ENCODE peak calls at places on chromosomes 2 and 18, in nine cellular contexts. A is right cardiac atrium; J is amniotic stem cell; L is Jurkat, Clone E6-1; Z is activated CD4-positive, alpha-beta T cell treated with anti-CD3 and anti-CD28 coated beads, Interleukin-2, amount 50 U/mL, for 24 hours; W is WERI-Rb-1; T is retina; S is HFFc6; U is Daoy. R is an unnamed sample.

GRCh38 chr18:46243673-46244072 is 139.5 kb downstream of the HAUS1 start:
- DNase-seq in A (no peak), J (no peak), L (no peak), Z (no peak), W (no peak), T (no peak), S (no peak), U (no peak), R (no peak)

GRCh38 chr2:12607971-12608370 is 108.8 kb upstream of the TRIB2 start:
- DNase-seq in A (no peak), J (no peak), L (no peak), Z (no peak), W (no peak), T (no peak), S (peak; percentile 27), U (peak; percentile 53), R (no peak)

GRCh38 chr2:207930747-207931146 is 94.6 kb downstream of the PLEKHM3 start:
- DNase-seq in A (no peak), J (no peak), L (no peak), Z (no peak), W (no peak), T (no peak), S (no peak), U (no peak), R (peak; percentile 44)

GRCh38 chr2:85605406-85606115 is 3.1 kb upstream of the TMEM150A start:
- DNase-seq in A (no peak), J (peak; percentile 50), L (no peak), Z (no peak), W (no peak), T (no peak), S (peak; percentile 88), U (peak; percentile 29), R (no peak)

GRCh38 chr2:196511258-196511971 is 128.1 kb upstream of the CCDC150 start:
- DNase-seq in A (no peak), J (no peak), L (no peak), Z (no peak), W (no peak), T (no peak), S (no peak), U (no peak), R (no peak)

GRCh38 chr2:235268535-235268934 is 225.3 kb upstream of the AGAP1 start:
- DNase-seq in A (no peak), J (no peak), L (no peak), Z (no peak), W (no peak), T (no peak), S (peak; percentile 12), U (no peak), R (no peak)

GRCh38 chr2:136530154-136530553 is 235.2 kb upstream of the THSD7B start:
- DNase-seq in A (no peak), J (no peak), L (no peak), Z (no peak), W (no peak), T (no peak), S (no peak), U (no peak), R (no peak)

GRCh38 chr18:22032392-22032961 is 136.9 kb upstream of the GATA6 start:
- DNase-seq in A (no peak), J (peak; percentile 54), L (no peak), Z (no peak), W (no peak), T (no peak), S (peak; percentile 81), U (peak; percentile 93), R (no peak)

GRCh38 chr18:25123438-25124225 is 228.3 kb downstream of the ZNF521 start:
- DNase-seq in A (no peak), J (no peak), L (no peak), Z (no peak), W (no peak), T (no peak), S (no peak), U (no peak), R (no peak)

GRCh38 chr2:172370821-172371455 is 56.4 kb upstream of the ITGA6 start:
- DNase-seq in A (no peak), J (no peak), L (peak; percentile 63), Z (no peak), W (no peak), T (no peak), S (no peak), U (no peak), R (no peak)

GRCh38 chr2:102422910-102423309 is at the start of gene IL18RAP:
- DNase-seq in A (no peak), J (no peak), L (no peak), Z (no peak), W (no peak), T (no peak), S (no peak), U (no peak), R (no peak)

GRCh38 chr2:46367286-46367685 is 70.1 kb downstream of the EPAS1 start:
- DNase-seq in A (no peak), J (no peak), L (no peak), Z (no peak), W (peak; percentile 58), T (peak; percentile 29), S (no peak), U (no peak), R (no peak)

GRCh38 chr2:220504890-220505564 is 877.6 kb downstream of the SLC4A3 start:
- DNase-seq in A (no peak), J (no peak), L (no peak), Z (no peak), W (no peak), T (no peak), S (peak; percentile 51), U (peak; percentile 68), R (peak; percentile 14)

GRCh38 chr18:79543861-79544385 is 135.7 kb upstream of the CTDP1 start:
- DNase-seq in A (no peak), J (no peak), L (no peak), Z (no peak), W (no peak), T (no peak), S (no peak), U (no peak), R (peak; percentile 3)

GRCh38 chr18:79708412-79708811 is 28.8 kb downstream of the CTDP1 start:
- DNase-seq in A (no peak), J (no peak), L (no peak), Z (no peak), W (no peak), T (no peak), S (no peak), U (no peak), R (no peak)

GRCh38 chr2:112730791-112731190 is 10.0 kb downstream of the NT5DC4 start:
- DNase-seq in A (no peak), J (no peak), L (no peak), Z (no peak), W (no peak), T (no peak), S (no peak), U (no peak), R (no peak)

GRCh38 chr2:170092475-170092874 is 85.5 kb upstream of the MYO3B start:
- DNase-seq in A (no peak), J (no peak), L (no peak), Z (no peak), W (no peak), T (no peak), S (no peak), U (no peak), R (no peak)

GRCh38 chr2:121333834-121334558 is 49.0 kb upstream of the TFCP2L1 start:
- DNase-seq in A (no peak), J (no peak), L (no peak), Z (no peak), W (no peak), T (no peak), S (no peak), U (no peak), R (no peak)

GRCh38 chr2:179005976-179006375 is 44.0 kb downstream of the CCDC141 start:
- DNase-seq in A (no peak), J (no peak), L (no peak), Z (no peak), W (no peak), T (no peak), S (no peak), U (no peak), R (no peak)

GRCh38 chr2:201191132-201191875 is 8.4 kb downstream of the CASP10 start:
- DNase-seq in A (no peak), J (no peak), L (peak; percentile 91), Z (no peak), W (no peak), T (no peak), S (no peak), U (no peak), R (no peak)

GRCh38 chr2:171419333-171419732 is 14.5 kb downstream of the METTL8 start:
- DNase-seq in A (no peak), J (no peak), L (no peak), Z (no peak), W (no peak), T (no peak), S (no peak), U (no peak), R (no peak)

GRCh38 chr2:99485411-99485810 is 4.4 kb downstream of the REV1 start:
- DNase-seq in A (no peak), J (no peak), L (peak; percentile 22), Z (no peak), W (no peak), T (no peak), S (no peak), U (no peak), R (no peak)

GRCh38 chr2:72330673-72331072 is 183.0 kb upstream of the CYP26B1 start:
- DNase-seq in A (no peak), J (no peak), L (no peak), Z (no peak), W (no peak), T (no peak), S (no peak), U (no peak), R (no peak)

GRCh38 chr2:159640176-159640575 is 23.8 kb upstream of the BAZ2B start:
- DNase-seq in A (no peak), J (no peak), L (no peak), Z (no peak), W (no peak), T (no peak), S (no peak), U (no peak), R (no peak)

GRCh38 chr2:32947076-32947483 is 327 bp downstream of the LTBP1 start:
- DNase-seq in A (peak; percentile 24), J (no peak), L (no peak), Z (no peak), W (peak; percentile 45), T (no peak), S (no peak), U (peak; percentile 20), R (peak; percentile 43)

GRCh38 chr2:85826990-85827878 is 61.6 kb downstream of the ST3GAL5 start:
- DNase-seq in A (peak; percentile 79), J (no peak), L (peak; percentile 71), Z (peak; percentile 70), W (peak; percentile 69), T (peak; percentile 89), S (peak; percentile 46), U (peak; percentile 73), R (peak; percentile 84)

GRCh38 chr2:226797289-226797988 is 2.2 kb downstream of the IRS1 start:
- DNase-seq in A (peak; percentile 54), J (no peak), L (no peak), Z (no peak), W (no peak), T (no peak), S (peak; percentile 57), U (peak; percentile 68), R (peak; percentile 50)

GRCh38 chr2:2098458-2099167 is 232.5 kb downstream of the MYT1L start:
- DNase-seq in A (no peak), J (no peak), L (no peak), Z (no peak), W (no peak), T (no peak), S (no peak), U (no peak), R (no peak)

GRCh38 chr2:96913117-96913397 is 43.2 kb upstream of the SEMA4C start:
- DNase-seq in A (no peak), J (no peak), L (no peak), Z (no peak), W (no peak), T (no peak), S (no peak), U (no peak), R (no peak)

GRCh38 chr2:37326285-37326684 is 1.7 kb upstream of the PRKD3 start:
- DNase-seq in A (peak; percentile 38), J (peak; percentile 38), L (no peak), Z (no peak), W (no peak), T (no peak), S (peak; percentile 82), U (peak; percentile 75), R (peak; percentile 33)

GRCh38 chr2:207768891-207769596 is 662 bp downstream of the FZD5 start:
- DNase-seq in A (peak; percentile 35), J (no peak), L (no peak), Z (no peak), W (peak; percentile 30), T (peak; percentile 72), S (no peak), U (peak; percentile 39), R (peak; percentile 43)